ENCODE peak calls at places on chromosomes 16 and 17, in four cellular contexts. O is CD8-positive, alpha-beta memory T cell; F is right atrium auricular region; B is fibroblast of lung. E is an unnamed sample.

GRCh38 chr17:79992657-79993389 is 42.8 kb downstream of the TBC1D16 start:
- DNase-seq in O (no peak), F (no peak), B (no peak), E (no peak)

GRCh38 chr17:66715745-66716156 is 119.2 kb upstream of the CACNG5 start:
- DNase-seq in O (no peak), F (peak; percentile 32), B (peak; percentile 61), E (peak; percentile 74)

GRCh38 chr16:73605309-73605708 is 557.4 kb upstream of the ZFHX3 start:
- DNase-seq in O (no peak), F (no peak), B (no peak), E (no peak)

GRCh38 chr16:12439443-12440232 is 364.0 kb downstream of the CPPED1 start:
- DNase-seq in O (no peak), F (no peak), B (no peak), E (no peak)

GRCh38 chr16:81449899-81450608 is 5.4 kb downstream of the CMIP start:
- DNase-seq in O (no peak), F (no peak), B (no peak), E (no peak)

GRCh38 chr16:57475711-57476339 is 10.5 kb downstream of the DOK4 start:
- DNase-seq in O (peak; percentile 80), F (no peak), B (peak; percentile 15), E (peak; percentile 43)

GRCh38 chr17:82858376-82859126 is 18.7 kb upstream of the ZNF750 start:
- DNase-seq in O (peak; percentile 67), F (no peak), B (no peak), E (no peak)

GRCh38 chr17:30379303-30380105 is 777 bp downstream of the CPD start:
- DNase-seq in O (peak; percentile 60), F (no peak), B (no peak), E (no peak)

GRCh38 chr16:69707920-69708683 is 18.3 kb downstream of the NQO1 start:
- DNase-seq in O (no peak), F (no peak), B (no peak), E (no peak)

GRCh38 chr16:84700518-84701277 is 898 bp downstream of the USP10 start:
- DNase-seq in O (no peak), F (no peak), B (peak; percentile 24), E (no peak)

GRCh38 chr16:57794849-57795430 is 7.4 kb downstream of the KIFC3 start:
- DNase-seq in O (no peak), F (no peak), B (no peak), E (no peak)

GRCh38 chr16:3773663-3774062 is 56.3 kb upstream of the TRAP1 start:
- DNase-seq in O (no peak), F (no peak), B (no peak), E (no peak)

GRCh38 chr17:17515921-17516295 is 19.7 kb upstream of the RASD1 start:
- DNase-seq in O (no peak), F (no peak), B (peak; percentile 84), E (peak; percentile 73)

GRCh38 chr16:81626181-81626674 is 152.9 kb upstream of the PLCG2 start:
- DNase-seq in O (no peak), F (no peak), B (peak; percentile 68), E (no peak)

GRCh38 chr16:12801511-12802042 is 2.1 kb downstream of the CPPED1 start:
- DNase-seq in O (no peak), F (no peak), B (peak; percentile 69), E (peak; percentile 88)

GRCh38 chr16:3095869-3096268 is 3.2 kb downstream of the ZSCAN10 start:
- DNase-seq in O (peak; percentile 76), F (no peak), B (no peak), E (no peak)

GRCh38 chr17:7711356-7711755 is 6.2 kb upstream of the DNAH2 start:
- DNase-seq in O (no peak), F (no peak), B (no peak), E (no peak)

GRCh38 chr16:81608515-81609209 is 164.1 kb downstream of the CMIP start:
- DNase-seq in O (no peak), F (peak; percentile 85), B (peak; percentile 85), E (peak; percentile 45)

GRCh38 chr17:50356892-50357510 is 11.1 kb downstream of the XYLT2 start:
- DNase-seq in O (no peak), F (no peak), B (no peak), E (no peak)

GRCh38 chr16:68116256-68116853 is 31.2 kb downstream of the NFATC3 start:
- DNase-seq in O (no peak), F (no peak), B (peak; percentile 23), E (peak; percentile 24)

GRCh38 chr16:85002643-85003042 is 8.7 kb downstream of the ZDHHC7 start:
- DNase-seq in O (no peak), F (no peak), B (no peak), E (no peak)

GRCh38 chr17:79779088-79779529 is 1.2 kb downstream of the CBX2 start:
- DNase-seq in O (no peak), F (no peak), B (no peak), E (no peak)

GRCh38 chr17:69969897-69970296 is 105.1 kb upstream of the KCNJ16 start:
- DNase-seq in O (no peak), F (no peak), B (peak; percentile 28), E (no peak)

DNA sequence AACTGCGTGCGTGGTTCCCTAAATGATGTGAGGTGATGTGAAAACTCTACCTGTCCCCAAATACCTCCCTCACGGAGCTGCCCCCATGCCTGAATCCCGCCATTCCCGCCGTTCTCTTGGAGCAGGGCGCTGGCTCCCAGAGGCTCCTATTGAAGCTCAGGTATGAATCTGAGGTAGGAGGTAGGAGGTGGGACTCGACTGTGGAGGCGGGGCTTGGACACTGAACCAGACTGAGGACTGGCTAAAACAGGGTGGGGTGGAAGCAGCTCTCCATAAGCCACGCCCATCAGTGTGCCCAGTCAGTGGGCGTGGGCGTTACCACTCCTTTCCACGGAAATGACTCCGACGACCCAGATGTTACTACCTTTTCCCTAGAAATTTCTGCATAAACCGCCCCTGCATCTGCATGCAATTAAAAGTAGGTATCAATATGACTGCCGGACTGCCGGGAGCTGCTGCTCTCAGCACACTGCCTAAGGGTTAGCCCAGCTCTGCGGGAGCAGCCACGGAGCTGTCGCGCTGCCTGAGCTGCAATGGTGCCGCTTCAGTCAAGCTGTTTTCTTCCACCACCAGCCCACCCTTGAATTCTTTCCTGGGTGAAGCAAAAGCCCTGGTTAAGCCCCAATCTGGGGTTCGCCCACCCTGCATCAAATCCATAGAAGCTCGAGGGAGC is 41.0 kb downstream of the FOXL1 start:
- DNase-seq in O (no peak), F (no peak), B (no peak), E (no peak)
- H3K4me3 ChIP-seq in O (no peak overlapping the region), F (peak overlapping the region; percentile 1), B (peak overlapping the region; percentile 40), E (no peak overlapping the region)

DNA sequence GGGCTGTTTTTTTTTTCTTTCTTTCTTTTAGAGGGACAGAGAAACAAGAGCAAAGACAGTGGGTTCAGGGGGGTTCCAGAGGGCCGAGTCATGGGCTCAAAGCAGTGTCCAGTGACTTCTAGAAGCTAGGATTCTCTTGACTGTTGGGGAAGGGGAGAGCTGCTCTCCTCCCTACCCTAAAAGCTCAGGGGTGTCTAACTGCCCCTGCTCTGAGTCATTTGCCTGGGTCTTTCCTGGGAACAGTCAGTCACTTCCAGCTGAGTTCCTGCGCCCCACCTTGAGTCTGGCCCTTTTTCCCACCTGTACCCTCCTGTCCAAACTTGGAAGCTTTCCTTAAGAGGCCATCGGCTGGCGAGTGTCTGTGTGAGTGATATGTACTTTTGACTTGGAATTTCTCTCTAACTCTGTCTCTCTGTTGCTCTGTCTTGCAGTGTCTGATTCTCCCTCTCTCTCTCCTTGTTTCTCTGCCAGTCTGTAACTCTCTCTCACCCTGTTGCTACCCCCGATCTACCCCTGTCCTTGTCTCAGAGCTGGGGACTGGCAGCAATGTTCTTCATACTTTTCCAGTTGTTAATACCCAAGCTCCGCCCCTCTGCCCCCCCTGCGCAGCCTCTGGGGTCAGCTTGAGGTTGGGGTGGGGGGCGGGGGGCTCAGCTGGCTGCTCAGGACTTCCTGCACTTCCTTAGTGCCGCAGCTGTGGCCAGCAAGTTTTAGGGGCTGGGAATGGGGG is 2.4 kb downstream of the THRA start:
- DNase-seq in O (no peak), F (no peak), B (peak; percentile 72), E (peak; percentile 58)
- H3K4me3 ChIP-seq in O (no peak overlapping the region), F (peak overlapping the region; percentile 10), B (peak overlapping the region; percentile 84), E (peak overlapping the region; percentile 20)

DNA sequence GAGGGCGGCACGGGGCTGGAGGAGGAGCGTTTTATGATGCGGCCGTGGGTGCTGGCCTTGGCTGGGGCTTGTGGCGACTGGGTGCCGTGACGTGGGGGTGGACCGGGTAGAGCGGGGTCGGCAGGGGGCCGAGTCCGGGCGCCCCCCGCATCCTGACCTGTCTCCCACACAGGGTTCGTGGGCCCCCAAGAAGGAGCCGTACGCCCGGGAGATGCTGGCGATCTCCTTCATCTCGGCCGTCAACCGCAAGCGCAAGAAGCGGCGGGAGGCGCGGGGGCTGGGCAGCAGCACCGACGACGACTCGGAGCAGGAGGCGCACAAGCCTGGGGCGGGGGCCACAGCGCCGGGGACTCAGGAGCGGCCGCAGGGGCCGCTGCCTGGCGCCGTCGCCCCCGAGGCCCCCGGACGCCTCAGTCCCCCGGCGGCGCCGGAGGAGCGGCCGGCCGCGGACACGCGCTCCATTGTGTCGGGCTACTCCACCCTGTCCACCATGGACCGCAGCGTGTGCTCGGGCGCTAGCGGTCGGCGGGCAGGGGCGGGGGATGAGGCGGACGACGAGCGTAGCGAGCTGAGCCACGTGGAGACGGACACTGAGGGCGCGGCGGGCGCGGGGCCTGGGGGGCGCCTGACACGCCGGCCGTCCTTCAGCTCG is 81.6 kb downstream of the ARHGAP23 start:
- DNase-seq in O (no peak), F (no peak), B (peak; percentile 42), E (no peak)
- H3K4me3 ChIP-seq in O (peak overlapping the region; percentile 37), F (peak overlapping the region; percentile 17), B (peak overlapping the region; percentile 19), E (peak overlapping the region; percentile 16)

GRCh38 chr17:35775583-35775982 is 14.9 kb downstream of the C17orf50 start:
- DNase-seq in O (no peak), F (no peak), B (no peak), E (no peak)

GRCh38 chr17:35774499-35774898 is 13.8 kb downstream of the C17orf50 start:
- DNase-seq in O (no peak), F (no peak), B (peak; percentile 75), E (peak; percentile 68)

GRCh38 chr17:35775039-35775438 is 14.4 kb downstream of the C17orf50 start:
- DNase-seq in O (no peak), F (no peak), B (no peak), E (no peak)

GRCh38 chr17:35780876-35781409 is 14.5 kb downstream of the MMP28 start:
- DNase-seq in O (no peak), F (no peak), B (no peak), E (no peak)

DNA sequence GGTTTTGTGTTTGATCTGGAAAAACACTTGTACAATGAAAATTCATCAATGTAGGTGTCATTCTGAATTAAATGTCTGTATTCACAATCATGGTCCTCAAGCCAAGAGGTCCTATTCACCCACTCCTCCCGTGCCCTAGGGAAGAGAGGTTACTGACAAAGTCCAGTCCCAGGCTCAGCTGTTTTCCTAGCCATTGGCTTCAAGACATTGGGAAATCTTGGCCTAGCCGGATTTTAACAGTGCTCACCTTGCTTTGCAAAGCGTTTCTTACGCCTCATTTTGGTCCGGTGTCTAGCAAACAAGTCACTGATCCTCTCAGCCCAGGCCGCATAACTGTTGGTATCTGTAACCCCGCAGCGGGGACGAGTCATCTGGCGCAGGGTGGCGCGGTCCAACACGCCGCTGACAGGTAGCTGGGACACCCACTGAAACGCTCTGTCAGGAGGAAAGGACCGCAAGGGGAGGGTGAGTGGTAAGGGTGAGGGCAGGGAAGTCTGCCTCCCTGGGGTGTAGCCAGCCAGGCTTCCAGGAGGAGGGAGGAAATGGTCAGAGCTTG is 16.7 kb downstream of the MMP28 start:
- DNase-seq in O (no peak), F (no peak), B (peak; percentile 38), E (no peak)
- H3K4me3 ChIP-seq in O (no peak overlapping the region), F (no peak overlapping the region), B (no peak overlapping the region), E (no peak overlapping the region)

GRCh38 chr17:3893720-3894116 is 865 bp upstream of the CAMKK1 start:
- DNase-seq in O (no peak), F (no peak), B (no peak), E (no peak)
- H3K4me3 ChIP-seq in O (peak overlapping the region; percentile 58), F (peak overlapping the region; percentile 60), B (no peak overlapping the region), E (no peak overlapping the region)